ENCODE peak calls at places on chromosomes 6 and 20, in six cellular contexts. A is HFF-Myc; L is T-helper 9 cell; V is T follicular helper cell; G is mesothelial cell of epicardium; D is activated naive CD4-positive, alpha-beta T cell treated with anti-CD3 and anti-CD28 coated beads, Interleukin-2, amount 50 U/mL, for 16 hours. U is an unnamed sample.
A peak's percentile ranks its signal among the peaks of the same experiment; 100 is the strongest.

GRCh38 chr6:217048-217659 is 75.1 kb upstream of the DUSP22 start:
- DNase-seq in G (no peak), V (no peak), L (no peak), A (no peak), D (peak; percentile 38), U (no peak)

GRCh38 chr6:111260570-111261298 is 173.4 kb downstream of the SLC16A10 start:
- DNase-seq in G (no peak), A (no peak), V (no peak), L (no peak), D (no peak), U (no peak)

GRCh38 chr6:14620522-14620921 is 502.9 kb downstream of the CD83 start:
- DNase-seq in G (no peak), L (no peak), V (no peak), D (no peak), A (no peak), U (no peak)

GRCh38 chr20:6838181-6838826 is 70.8 kb downstream of the BMP2 start:
- DNase-seq in L (no peak), G (no peak), A (no peak), V (no peak), D (no peak), U (no peak)

GRCh38 chr6:164039954-164040375 is 625.4 kb downstream of the QKI start:
- DNase-seq in V (peak; percentile 50), D (peak; percentile 27), G (no peak), L (peak; percentile 31), A (no peak), U (peak; percentile 70)

GRCh38 chr6:11198663-11199603 is 33.5 kb downstream of the NEDD9 start:
- DNase-seq in G (no peak), D (no peak), A (no peak), L (no peak), V (no peak), U (no peak)

GRCh38 chr20:44856847-44857448 is 28.6 kb upstream of the YWHAB start:
- DNase-seq in G (no peak), D (no peak), V (no peak), A (no peak), L (no peak), U (no peak)

GRCh38 chr6:32689531-32690505 is 23.4 kb upstream of the HLA-DQB1 start:
- DNase-seq in A (no peak), D (no peak), G (no peak), L (no peak), V (no peak), U (no peak)

GRCh38 chr6:131049515-131050081 is 13.4 kb downstream of the EPB41L2 start:
- DNase-seq in G (no peak), D (no peak), L (no peak), A (no peak), V (no peak), U (no peak)

GRCh38 chr6:135182993-135183531 is 2.0 kb downstream of the MYB start:
- DNase-seq in G (no peak), A (no peak), D (peak; percentile 77), L (peak; percentile 43), V (peak; percentile 35), U (no peak)

GRCh38 chr20:58236612-58237317 is 8.3 kb upstream of the ANKRD60 start:
- DNase-seq in D (peak; percentile 87), A (peak; percentile 52), L (peak; percentile 82), G (peak; percentile 89), V (peak; percentile 68), U (peak; percentile 77)

GRCh38 chr6:42251911-42252637 is 34.4 kb upstream of the MRPS10 start:
- DNase-seq in L (no peak), V (no peak), D (no peak), G (peak; percentile 73), A (peak; percentile 43), U (peak; percentile 71)

GRCh38 chr6:142518126-142518525 is 216.3 kb downstream of the ADGRG6 start:
- DNase-seq in L (no peak), G (no peak), D (no peak), A (no peak), V (no peak), U (no peak)

GRCh38 chr6:125474061-125474460 is 172.3 kb upstream of the HDDC2 start:
- DNase-seq in D (no peak), V (no peak), A (no peak), L (no peak), G (no peak), U (no peak)

GRCh38 chr6:142856607-142856856 is 88.4 kb downstream of the HIVEP2 start:
- DNase-seq in G (no peak), D (no peak), A (no peak), L (no peak), V (no peak), U (no peak)

GRCh38 chr6:150254671-150255228 is 111.9 kb downstream of the PPP1R14C start:
- DNase-seq in G (no peak), V (no peak), A (no peak), L (no peak), D (no peak), U (no peak)

GRCh38 chr6:168121308-168121665 is 42.3 kb upstream of the FRMD1 start:
- DNase-seq in G (peak; percentile 27), V (no peak), A (no peak), L (no peak), D (no peak), U (peak; percentile 21)

GRCh38 chr6:12331474-12331873 is 41.3 kb downstream of the EDN1 start:
- DNase-seq in G (no peak), A (no peak), V (no peak), L (no peak), D (no peak), U (no peak)

GRCh38 chr6:27500177-27500576 is 27.3 kb upstream of the ZNF184 start:
- DNase-seq in V (no peak), L (no peak), G (no peak), D (no peak), A (no peak), U (no peak)

GRCh38 chr6:4272996-4273395 is 137.6 kb upstream of the ECI2 start:
- DNase-seq in L (no peak), D (no peak), A (no peak), G (no peak), V (no peak), U (no peak)

GRCh38 chr6:27840572-27840971 is 71.6 kb downstream of the OR2B2 start:
- DNase-seq in D (no peak), V (no peak), A (no peak), G (no peak), L (no peak), U (no peak)

GRCh38 chr6:106560966-106561740 is 68.1 kb downstream of the RTN4IP1 start:
- DNase-seq in V (no peak), A (no peak), L (no peak), D (peak; percentile 17), G (no peak), U (no peak)

GRCh38 chr6:73768630-73769029 is 72.6 kb downstream of the CD109 start:
- DNase-seq in L (no peak), D (no peak), V (no peak), A (no peak), G (no peak), U (no peak)

GRCh38 chr6:106972500-106972899 is 2.0 kb downstream of the CD24 start:
- DNase-seq in G (no peak), A (no peak), V (no peak), D (no peak), L (no peak), U (no peak)

GRCh38 chr20:59697082-59697481 is 92.7 kb downstream of the PHACTR3 start:
- DNase-seq in L (no peak), A (no peak), D (no peak), G (no peak), V (no peak), U (no peak)

GRCh38 chr6:123677897-123678296 is 41.1 kb upstream of the TRDN start:
- DNase-seq in A (no peak), G (no peak), V (no peak), D (no peak), L (no peak), U (no peak)

U was measured in sigmoid colon.